ENCODE peak calls at places on chromosome 21, in seven cellular contexts. B is Caco-2, Y is pancreas, O is IMR-90, K is ovary, L is spleen, V is esophagus muscularis mucosa. N is an unnamed sample. For H3K4me1, the result is how much of the 10 kb centered on the place peaks cover.

GRCh38 chr21:20272791-20273362 is 725.3 kb upstream of the NCAM2 start:
- DNase-seq in B (no peak), Y (no peak), O (no peak), K (no peak), L (no peak), V (no peak), N (no peak)

GRCh38 chr21:34266322-34266721 is 97.5 kb upstream of the KCNE2 start:
- DNase-seq in B (no peak), Y (no peak), O (no peak), K (no peak), L (no peak), V (no peak), N (no peak)

GRCh38 chr21:34761758-34762330 is 93.0 kb downstream of the CLIC6 start:
- DNase-seq in B (no peak), Y (no peak), O (no peak), K (no peak), L (no peak), V (no peak), N (no peak)

GRCh38 chr21:41112740-41113692 is 54.9 kb upstream of the BACE2 start:
- DNase-seq in B (no peak), Y (no peak), O (peak), K (no peak), L (no peak), V (no peak), N (peak)

GRCh38 chr21:36385909-36386642 is 884 bp downstream of the CHAF1B start:
- DNase-seq in B (no peak), Y (no peak), O (peak), K (no peak), L (no peak), V (no peak), N (no peak)

GRCh38 chr21:35819134-35819533 is 241.2 kb downstream of the SETD4 start:
- DNase-seq in B (no peak), Y (no peak), O (no peak), K (no peak), L (no peak), V (peak), N (no peak)

GRCh38 chr21:35511298-35512162 is 462.4 kb upstream of the RUNX1 start:
- DNase-seq in B (no peak), Y (no peak), O (peak), K (no peak), L (no peak), V (no peak), N (no peak)

GRCh38 chr21:41169258-41169576 is 1.3 kb downstream of the BACE2 start:
- DNase-seq in B (no peak), Y (no peak), O (no peak), K (no peak), L (no peak), V (no peak), N (no peak)

GRCh38 chr21:25682382-25682781 is 43.3 kb downstream of the JAM2 start:
- DNase-seq in B (no peak), Y (no peak), O (no peak), K (no peak), L (no peak), V (no peak), N (no peak)

GRCh38 chr21:35178098-35178497 is 129.0 kb upstream of the RUNX1 start:
- DNase-seq in B (no peak), Y (no peak), O (peak), K (no peak), L (no peak), V (no peak), N (no peak)

GRCh38 chr21:32463889-32464300 is 51.4 kb downstream of the EVA1C start:
- DNase-seq in B (no peak), Y (no peak), O (peak), K (no peak), L (no peak), V (no peak), N (peak)

DNA sequence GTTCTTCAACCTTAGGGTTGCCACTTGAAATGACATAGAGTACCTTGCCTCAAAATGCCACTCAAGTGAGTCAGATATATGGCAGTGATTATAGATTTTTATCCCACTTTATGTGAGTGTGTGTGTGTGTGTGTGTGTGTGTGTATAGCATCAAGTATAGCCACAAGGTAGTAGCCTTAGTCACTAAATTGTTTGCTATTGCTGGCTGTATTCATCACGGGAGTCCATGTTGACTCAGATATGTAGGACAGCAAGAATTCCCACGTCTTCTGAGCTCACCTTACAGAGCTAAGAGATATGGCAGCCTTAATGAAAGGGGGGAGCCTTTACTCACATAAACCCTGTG is 9.3 kb downstream of the ETS2 start:
- DNase-seq in B (no peak), Y (no peak), O (peak), K (no peak), L (no peak), V (no peak), N (no peak)
- H3K4me1 ChIP-seq in B (under half), Y (under half), O (under half), K (under half), L (half or more), V (under half), N (half or more)

GRCh38 chr21:42469272-42469671 is 26.8 kb downstream of the RSPH1 start:
- DNase-seq in B (no peak), Y (no peak), O (no peak), K (no peak), L (no peak), V (no peak), N (no peak)
- H3K4me1 ChIP-seq in B (under half), Y (under half), O (under half), K (under half), L (under half), V (under half), N (under half)

GRCh38 chr21:15742052-15742451 is 12.3 kb downstream of the USP25 start:
- DNase-seq in B (no peak), Y (no peak), O (peak), K (no peak), L (no peak), V (no peak), N (no peak)
- H3K4me1 ChIP-seq in B (under half), Y (under half), O (under half), K (under half), L (half or more), V (half or more), N (under half)

GRCh38 chr21:37467082-37467481 is 100.5 kb downstream of the DYRK1A start:
- DNase-seq in B (no peak), Y (no peak), O (no peak), K (no peak), L (no peak), V (no peak), N (no peak)
- H3K4me1 ChIP-seq in B (under half), Y (under half), O (under half), K (under half), L (half or more), V (half or more), N (under half)

GRCh38 chr21:43930074-43930847 is 65.2 kb downstream of the AGPAT3 start:
- DNase-seq in B (no peak), Y (peak), O (no peak), K (no peak), L (no peak), V (no peak), N (no peak)

GRCh38 chr21:43933146-43933673 is 68.2 kb downstream of the AGPAT3 start:
- DNase-seq in B (no peak), Y (no peak), O (no peak), K (no peak), L (no peak), V (no peak), N (no peak)

GRCh38 chr21:43932005-43932404 is 67.0 kb downstream of the AGPAT3 start:
- DNase-seq in B (no peak), Y (peak), O (no peak), K (no peak), L (no peak), V (no peak), N (no peak)

GRCh38 chr21:43930848-43931384 is 65.9 kb downstream of the AGPAT3 start:
- DNase-seq in B (no peak), Y (peak), O (no peak), K (no peak), L (no peak), V (no peak), N (no peak)

GRCh38 chr21:43931454-43931853 is 66.4 kb downstream of the AGPAT3 start:
- DNase-seq in B (no peak), Y (peak), O (no peak), K (no peak), L (no peak), V (no peak), N (no peak)
- H3K4me1 ChIP-seq in B (under half), Y (under half), O (under half), K (under half), L (half or more), V (under half), N (under half)

GRCh38 chr21:44919111-44919912 is 1.4 kb downstream of the ITGB2 start:
- DNase-seq in B (no peak), Y (peak), O (no peak), K (no peak), L (peak), V (no peak), N (no peak)

GRCh38 chr21:44920694-44921604 is at the start of gene ITGB2:
- DNase-seq in B (no peak), Y (peak), O (no peak), K (no peak), L (peak), V (no peak), N (peak)

GRCh38 chr21:44923481-44924084 is 2.9 kb upstream of the ITGB2 start:
- DNase-seq in B (no peak), Y (no peak), O (no peak), K (no peak), L (no peak), V (no peak), N (no peak)

GRCh38 chr21:44919913-44920693 is 596 bp downstream of the ITGB2 start:
- DNase-seq in B (no peak), Y (peak), O (no peak), K (no peak), L (peak), V (no peak), N (no peak)

GRCh38 chr21:44921928-44922327 is 1.2 kb upstream of the ITGB2 start:
- DNase-seq in B (no peak), Y (no peak), O (no peak), K (no peak), L (peak), V (no peak), N (no peak)
- H3K4me1 ChIP-seq in B (under half), Y (under half), O (under half), K (under half), L (half or more), V (under half), N (half or more)

DNA sequence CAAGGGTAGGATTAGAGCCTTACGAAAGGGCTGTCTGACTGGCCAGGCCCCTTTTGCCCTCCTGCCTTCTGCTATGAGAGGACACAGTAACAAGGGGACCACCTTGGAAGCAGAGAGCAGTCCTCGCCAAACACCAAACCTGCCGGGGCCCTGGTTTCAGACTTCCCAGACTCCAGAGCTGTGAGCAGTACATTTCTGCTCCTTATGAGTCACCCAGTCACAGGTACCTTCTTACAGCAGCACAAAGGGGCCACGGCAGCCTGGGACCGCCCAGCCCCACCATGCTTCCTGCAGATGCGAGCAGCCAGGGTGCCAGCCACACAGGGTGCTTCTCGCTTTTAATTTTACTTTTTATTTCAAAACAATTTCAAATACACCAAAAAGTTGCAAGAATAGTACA is 17.2 kb upstream of the POFUT2 start:
- DNase-seq in B (no peak), Y (peak), O (no peak), K (peak), L (no peak), V (no peak), N (no peak)
- H3K4me1 ChIP-seq in B (under half), Y (under half), O (under half), K (under half), L (half or more), V (half or more), N (under half)

GRCh38 chr21:15104470-15104869 is 39.7 kb upstream of the NRIP1 start:
- DNase-seq in B (no peak), Y (no peak), O (no peak), K (no peak), L (no peak), V (no peak), N (no peak)
- H3K4me1 ChIP-seq in B (under half), Y (under half), O (under half), K (under half), L (under half), V (under half), N (under half)

GRCh38 chr21:43316156-43316845 is 110.6 kb downstream of the SIK1 start:
- DNase-seq in B (no peak), Y (peak), O (no peak), K (peak), L (no peak), V (no peak), N (no peak)

GRCh38 chr21:43317959-43318358 is 109.0 kb downstream of the SIK1 start:
- DNase-seq in B (no peak), Y (no peak), O (no peak), K (peak), L (no peak), V (no peak), N (no peak)

GRCh38 chr21:43317254-43317748 is 109.6 kb downstream of the SIK1 start:
- DNase-seq in B (no peak), Y (no peak), O (no peak), K (peak), L (no peak), V (no peak), N (no peak)

GRCh38 chr21:43318841-43319781 is 107.8 kb downstream of the SIK1 start:
- DNase-seq in B (peak), Y (peak), O (peak), K (peak), L (no peak), V (no peak), N (peak)

GRCh38 chr21:43318368-43318767 is 108.6 kb downstream of the SIK1 start:
- DNase-seq in B (no peak), Y (no peak), O (no peak), K (no peak), L (no peak), V (no peak), N (no peak)
- H3K4me1 ChIP-seq in B (under half), Y (under half), O (under half), K (under half), L (under half), V (under half), N (under half)